ENCODE peak calls at places on chromosomes 12 and 14, in four cellular contexts. R is A549, O is HCT116, F is SK-N-SH. P is an unnamed sample. For H3K4me1, the result is how much of the 10 kb centered on the place peaks cover.

GRCh38 chr14:100221419-100222218 is 17.3 kb upstream of the YY1 start:
- DNase-seq in R (no peak), O (no peak), F (no peak), P (no peak)

GRCh38 chr12:123034022-123034541 is 53.6 kb downstream of the ARL6IP4 start:
- DNase-seq in R (no peak), O (no peak), F (no peak), P (no peak)

GRCh38 chr12:18454330-18454729 is 193.0 kb downstream of the PIK3C2G start:
- DNase-seq in R (no peak), O (no peak), F (no peak), P (no peak)

GRCh38 chr14:105087963-105088811 is 23.0 kb upstream of the GPR132 start:
- DNase-seq in R (peak), O (no peak), F (peak), P (no peak)

GRCh38 chr12:101115326-101115725 is 94.7 kb downstream of the SLC5A8 start:
- DNase-seq in R (no peak), O (no peak), F (no peak), P (no peak)

GRCh38 chr12:112808176-112808575 is 16.6 kb downstream of the RPH3A start:
- DNase-seq in R (no peak), O (no peak), F (no peak), P (no peak)

GRCh38 chr14:36655963-36656768 is 5.5 kb upstream of the PAX9 start:
- DNase-seq in R (peak), O (peak), F (peak), P (no peak)

GRCh38 chr12:54276368-54276767 is 3.6 kb downstream of the CBX5 start:
- DNase-seq in R (no peak), O (no peak), F (no peak), P (no peak)

GRCh38 chr12:10406725-10407124 is 2.8 kb downstream of the KLRC4 start:
- DNase-seq in R (no peak), O (no peak), F (no peak), P (no peak)

GRCh38 chr12:129607293-129607692 is 296.5 kb downstream of the TMEM132D start:
- DNase-seq in R (no peak), O (no peak), F (no peak), P (no peak)

GRCh38 chr14:64088647-64088964 is 205.6 kb downstream of the ESR2 start:
- DNase-seq in R (no peak), O (no peak), F (no peak), P (no peak)

GRCh38 chr12:110403975-110404675 is 617 bp upstream of the ANAPC7 start:
- DNase-seq in R (peak), O (peak), F (peak), P (peak)

GRCh38 chr12:56517854-56518253 is 3.8 kb upstream of the RBMS2 start:
- DNase-seq in R (no peak), O (peak), F (no peak), P (no peak)

GRCh38 chr14:95504135-95505029 is 12.1 kb downstream of the SYNE3 start:
- DNase-seq in R (no peak), O (no peak), F (no peak), P (no peak)

GRCh38 chr12:95966287-95966870 is 23.2 kb downstream of the AMDHD1 start:
- DNase-seq in R (no peak), O (no peak), F (peak), P (no peak)

GRCh38 chr14:89651805-89652204 is 234.8 kb upstream of the FOXN3 start:
- DNase-seq in R (no peak), O (no peak), F (peak), P (no peak)

GRCh38 chr14:20460458-20461229 is 590 bp downstream of the PIP4P1 start:
- DNase-seq in R (no peak), O (no peak), F (no peak), P (no peak)

GRCh38 chr12:132329739-132330548 is 555 bp upstream of the GALNT9 start:
- DNase-seq in R (no peak), O (no peak), F (no peak), P (no peak)

GRCh38 chr12:116406529-116406928 is 129.0 kb upstream of the MED13L start:
- DNase-seq in R (peak), O (peak), F (no peak), P (no peak)

GRCh38 chr12:56374726-56375597 is 12.3 kb upstream of the APOF start:
- DNase-seq in R (no peak), O (no peak), F (no peak), P (no peak)

GRCh38 chr14:93239869-93240677 is 33.0 kb downstream of the UBR7 start:
- DNase-seq in R (peak), O (peak), F (no peak), P (peak)

GRCh38 chr14:104805326-104805678 is 4.4 kb downstream of the ZBTB42 start:
- DNase-seq in R (peak), O (peak), F (peak), P (no peak)

GRCh38 chr12:109589240-109589590 is 15.6 kb downstream of the MVK start:
- DNase-seq in R (no peak), O (no peak), F (no peak), P (no peak)

GRCh38 chr14:77882631-77883030 is 82.7 kb downstream of the ADCK1 start:
- DNase-seq in R (no peak), O (no peak), F (peak), P (no peak)

GRCh38 chr12:128867466-128867865 is 14.2 kb downstream of the GLT1D1 start:
- DNase-seq in R (no peak), O (no peak), F (no peak), P (no peak)

GRCh38 chr12:23899434-23899833 is 50.0 kb downstream of the SOX5 start:
- DNase-seq in R (no peak), O (no peak), F (no peak), P (no peak)

GRCh38 chr14:96567289-96567899 is 65.2 kb downstream of the PAPOLA start:
- DNase-seq in R (peak), O (no peak), F (no peak), P (no peak)
- TF ChIP-seq CTCF in R (peak), O (peak), F (peak), P (peak)

GRCh38 chr14:79246200-79246599 is 965.1 kb downstream of the DIO2 start:
- DNase-seq in R (no peak), O (no peak), F (no peak), P (no peak)
- TF ChIP-seq REST in R (no peak), O (no peak), F (peak), P (no peak)

DNA sequence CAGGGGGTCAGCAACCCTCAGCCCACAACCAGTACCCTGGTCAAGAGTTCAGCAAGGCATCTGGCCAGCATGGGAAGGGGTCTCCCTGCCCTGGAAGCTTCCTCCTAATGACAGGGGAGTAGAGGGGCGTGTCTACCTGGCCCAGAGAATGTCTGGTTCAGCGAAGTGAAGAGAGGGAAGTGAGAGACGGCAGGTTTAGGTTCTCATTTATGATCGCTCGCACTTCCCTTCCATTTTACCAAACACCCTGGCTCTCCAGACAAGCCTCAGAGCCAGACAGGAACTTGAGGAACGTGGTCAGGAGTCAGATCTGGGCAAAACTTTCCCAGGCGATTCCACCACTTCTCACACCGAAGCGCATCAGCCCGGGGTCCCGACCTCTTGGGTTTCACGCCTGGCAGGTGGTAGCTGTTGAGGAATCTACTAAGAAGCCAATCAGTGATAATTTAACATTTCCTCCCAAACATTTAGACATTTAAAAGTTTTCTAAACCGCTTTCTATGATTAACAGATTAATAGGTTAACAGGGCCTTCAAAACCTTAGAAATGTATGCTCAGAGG is 21.3 kb downstream of the ACTN1 start:
- DNase-seq in R (no peak), O (no peak), F (no peak), P (no peak)
- H3K4me1 ChIP-seq in R (half or more), O (under half), F (half or more), P (half or more)

GRCh38 chr12:19998968-19999792 is 369.2 kb upstream of the PDE3A start:
- DNase-seq in R (peak), O (no peak), F (no peak), P (no peak)

GRCh38 chr12:19992311-19992710 is 376.0 kb upstream of the PDE3A start:
- DNase-seq in R (no peak), O (no peak), F (no peak), P (no peak)

GRCh38 chr12:19997996-19998395 is 370.3 kb upstream of the PDE3A start:
- DNase-seq in R (no peak), O (no peak), F (no peak), P (no peak)

GRCh38 chr12:19999793-20000138 is 368.6 kb upstream of the PDE3A start:
- DNase-seq in R (no peak), O (no peak), F (no peak), P (no peak)

GRCh38 chr12:19994970-19995369 is 373.4 kb upstream of the PDE3A start:
- DNase-seq in R (no peak), O (no peak), F (no peak), P (no peak)
- TF ChIP-seq CTCF in R (peak), O (peak), F (peak), P (no peak)

P was measured in Panc1.